ENCODE peak calls at places on chromosomes 12 and 14, in seven cellular contexts. A, Z, N, F, G, C and W are unnamed samples.

GRCh38 chr14:69289811-69290520 is 30.0 kb downstream of the GALNT16 start:
- DNase-seq in A (no peak), C (no peak), N (no peak), F (no peak), G (no peak), Z (no peak), W (no peak)

GRCh38 chr12:41943671-41944070 is 201.0 kb downstream of the GXYLT1 start:
- DNase-seq in C (peak), Z (no peak), A (no peak), F (no peak), G (no peak), N (no peak), W (no peak)

GRCh38 chr14:36502558-36503508 is 17.2 kb downstream of the NKX2-1 start:
- DNase-seq in N (no peak), Z (no peak), A (no peak), F (no peak), G (no peak), C (no peak), W (no peak)

GRCh38 chr12:131537267-131537920 is 173.5 kb upstream of the SFSWAP start:
- DNase-seq in C (no peak), G (no peak), Z (no peak), F (no peak), A (no peak), N (no peak), W (no peak)

GRCh38 chr12:46438256-46438655 is 65.7 kb upstream of the SLC38A2 start:
- DNase-seq in F (no peak), Z (no peak), N (peak), C (no peak), G (no peak), A (no peak), W (no peak)

GRCh38 chr12:28938581-28939301 is 210.3 kb upstream of the FAR2 start:
- DNase-seq in F (no peak), G (no peak), N (no peak), A (no peak), C (no peak), Z (no peak), W (no peak)

GRCh38 chr14:50003213-50004021 is 110.5 kb downstream of the ARF6 start:
- DNase-seq in G (peak), F (peak), C (peak), A (peak), Z (peak), N (peak), W (peak)

GRCh38 chr12:75661927-75662326 is 150.5 kb upstream of the KRR1 start:
- DNase-seq in C (no peak), G (no peak), A (no peak), F (no peak), N (peak), Z (no peak), W (no peak)

GRCh38 chr12:70758494-70758845 is 121.2 kb upstream of the PTPRB start:
- DNase-seq in F (no peak), G (no peak), C (no peak), N (no peak), Z (no peak), A (no peak), W (no peak)

GRCh38 chr12:15011162-15011561 is 38.3 kb downstream of the PDE6H start:
- DNase-seq in F (no peak), A (no peak), N (no peak), G (no peak), Z (no peak), C (no peak), W (peak)

GRCh38 chr12:71333418-71333817 is 106.2 kb upstream of the LGR5 start:
- DNase-seq in A (no peak), F (no peak), Z (no peak), G (no peak), C (no peak), N (no peak), W (peak)

GRCh38 chr14:80211143-80212024 is at the start of gene DIO2:
- DNase-seq in F (no peak), A (no peak), N (peak), Z (no peak), G (peak), C (peak), W (no peak)

GRCh38 chr14:59464651-59465569 is at the start of gene GPR135:
- DNase-seq in N (peak), G (peak), A (peak), F (no peak), C (peak), Z (no peak), W (peak)

GRCh38 chr14:32703246-32703645 is 235.4 kb upstream of the NPAS3 start:
- DNase-seq in F (no peak), Z (no peak), N (no peak), G (peak), C (no peak), A (no peak), W (no peak)

GRCh38 chr14:103056322-103057027 is 874 bp downstream of the CDC42BPB start:
- DNase-seq in Z (no peak), A (peak), C (peak), N (peak), F (no peak), G (peak), W (no peak)

GRCh38 chr14:103058209-103059055 is 1.1 kb upstream of the CDC42BPB start:
- DNase-seq in F (no peak), C (no peak), Z (no peak), G (peak), A (peak), N (peak), W (no peak)

GRCh38 chr14:103057028-103057371 is 349 bp downstream of the CDC42BPB start:
- DNase-seq in Z (no peak), G (no peak), N (no peak), C (peak), F (no peak), A (peak), W (no peak)

GRCh38 chr14:103055693-103056092 is 1.7 kb downstream of the CDC42BPB start:
- DNase-seq in A (no peak), G (peak), F (no peak), Z (no peak), N (peak), C (no peak), W (no peak)

GRCh38 chr14:103057372-103058208 is at the start of gene CDC42BPB:
- DNase-seq in G (peak), C (peak), A (peak), F (peak), N (peak), Z (no peak), W (peak)
- TF ChIP-seq POLR2A in G (no peak), C (no peak), A (no peak), F (no peak), N (no peak), Z (no peak), W (no peak)

DNA sequence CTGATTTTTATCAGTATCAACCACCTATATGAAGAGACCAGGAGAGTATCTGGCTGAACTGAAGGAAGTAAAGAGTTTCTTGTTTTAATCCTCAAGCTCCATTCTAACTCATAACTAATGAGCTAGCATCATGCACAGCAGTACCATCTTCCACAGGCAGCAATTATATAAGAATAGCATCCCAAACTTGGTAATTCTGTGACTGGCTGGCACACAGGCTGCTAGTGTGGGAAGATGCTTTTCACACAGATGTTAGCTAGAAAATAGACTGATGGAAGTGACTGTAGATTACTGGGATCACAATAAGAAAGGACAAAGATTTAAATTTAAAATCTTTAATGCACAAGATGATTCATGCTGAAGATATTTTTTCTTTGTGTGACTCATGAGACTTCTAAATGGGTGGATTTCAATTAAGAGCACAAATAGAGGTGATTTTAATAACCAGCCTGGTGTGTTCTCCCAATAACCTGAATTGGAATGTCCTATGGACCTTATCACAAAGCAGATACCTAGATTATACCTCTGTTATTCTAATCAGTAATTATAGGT is 417.7 kb upstream of the ATXN7L3B start:
- DNase-seq in F (no peak), N (no peak), C (no peak), G (no peak), Z (no peak), A (no peak), W (no peak)
- TF ChIP-seq POLR2A in F (no peak), N (no peak), C (no peak), G (no peak), Z (no peak), A (no peak), W (no peak)

DNA sequence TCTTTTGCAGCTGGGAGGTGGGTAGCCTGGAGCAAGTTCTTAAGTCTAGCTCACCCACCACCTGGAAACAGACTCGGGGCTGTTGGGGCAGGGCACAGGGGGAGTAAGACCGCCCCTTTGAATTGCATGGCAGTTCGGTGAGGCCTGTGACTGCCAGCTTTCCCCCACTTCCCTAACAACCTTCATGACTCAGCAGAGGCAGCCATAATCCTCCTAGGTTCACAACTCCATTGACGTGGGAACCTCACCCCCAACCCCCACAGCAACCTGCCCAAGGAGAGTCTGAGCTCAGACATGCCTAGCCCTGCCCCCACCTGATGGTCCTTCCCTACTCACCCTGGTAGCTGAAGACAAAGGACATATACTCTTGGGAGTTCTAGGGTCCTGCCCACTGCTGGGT is 87.4 kb downstream of the NELL2 start:
- DNase-seq in F (no peak), A (no peak), G (no peak), N (no peak), Z (no peak), C (no peak), W (no peak)
- TF ChIP-seq POLR2A in F (no peak), A (no peak), G (no peak), N (no peak), Z (no peak), C (no peak), W (no peak)

GRCh38 chr14:23323838-23324454 is 2.7 kb downstream of the PABPN1 start:
- DNase-seq in N (no peak), Z (no peak), F (no peak), G (no peak), A (no peak), C (no peak), W (no peak)

GRCh38 chr14:23327947-23328744 is 6.9 kb downstream of the PABPN1 start:
- DNase-seq in A (peak), C (peak), Z (no peak), F (peak), N (peak), G (peak), W (peak)

GRCh38 chr14:23324455-23324846 is 3.2 kb downstream of the PABPN1 start:
- DNase-seq in F (no peak), Z (no peak), G (peak), A (no peak), C (no peak), N (no peak), W (no peak)

GRCh38 chr14:23324993-23325392 is 3.7 kb downstream of the PABPN1 start:
- DNase-seq in Z (no peak), N (no peak), G (no peak), F (no peak), C (no peak), A (no peak), W (no peak)

GRCh38 chr14:23326491-23327332 is 5.5 kb downstream of the PABPN1 start:
- DNase-seq in A (no peak), C (no peak), G (no peak), N (no peak), F (no peak), Z (no peak), W (no peak)
- TF ChIP-seq POLR2A in A (no peak), C (no peak), G (no peak), N (peak), F (no peak), Z (no peak), W (no peak)

GRCh38 chr12:120709976-120710804 is at the start of gene UNC119B:
- DNase-seq in F (no peak), A (peak), N (peak), Z (no peak), G (peak), C (peak), W (peak)
- TF ChIP-seq POLR2A in F (no peak), A (no peak), N (peak), Z (no peak), G (no peak), C (peak), W (peak)

GRCh38 chr12:12974211-12974610 is 22.2 kb upstream of the GPRC5D start:
- DNase-seq in Z (no peak), G (no peak), N (no peak), A (no peak), F (no peak), C (no peak), W (no peak)

GRCh38 chr12:12977231-12977630 is 22.8 kb downstream of the HEBP1 start:
- DNase-seq in C (no peak), F (no peak), N (no peak), A (no peak), G (no peak), Z (no peak), W (no peak)

GRCh38 chr12:12975322-12976077 is 23.5 kb upstream of the GPRC5D start:
- DNase-seq in N (peak), C (peak), G (no peak), A (no peak), F (peak), Z (no peak), W (no peak)

GRCh38 chr12:12979151-12979550 is 20.9 kb downstream of the HEBP1 start:
- DNase-seq in F (no peak), A (no peak), G (no peak), N (peak), C (no peak), Z (no peak), W (no peak)

DNA sequence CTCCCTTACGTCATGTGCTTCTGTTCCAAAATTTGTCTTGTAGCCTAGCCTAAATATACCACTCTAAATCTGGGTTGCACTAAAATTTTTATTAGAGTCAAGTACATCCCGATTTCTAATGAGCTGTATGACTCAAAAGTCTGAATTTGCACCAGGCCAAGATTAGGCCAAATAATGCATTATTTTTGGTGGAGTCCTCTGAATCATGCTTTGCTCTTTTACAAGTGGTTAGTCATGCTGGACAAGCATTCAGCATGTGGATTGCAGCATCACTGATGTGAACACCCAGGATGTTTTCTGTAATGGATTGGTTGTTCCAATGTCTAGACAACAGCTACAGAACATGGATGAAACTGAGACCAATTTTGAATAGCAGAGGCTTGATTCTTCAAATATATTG is 23.7 kb downstream of the HEBP1 start:
- DNase-seq in C (no peak), N (peak), A (peak), G (no peak), F (no peak), Z (no peak), W (no peak)
- TF ChIP-seq POLR2A in C (no peak), N (no peak), A (no peak), G (no peak), F (no peak), Z (no peak), W (no peak)

DNA sequence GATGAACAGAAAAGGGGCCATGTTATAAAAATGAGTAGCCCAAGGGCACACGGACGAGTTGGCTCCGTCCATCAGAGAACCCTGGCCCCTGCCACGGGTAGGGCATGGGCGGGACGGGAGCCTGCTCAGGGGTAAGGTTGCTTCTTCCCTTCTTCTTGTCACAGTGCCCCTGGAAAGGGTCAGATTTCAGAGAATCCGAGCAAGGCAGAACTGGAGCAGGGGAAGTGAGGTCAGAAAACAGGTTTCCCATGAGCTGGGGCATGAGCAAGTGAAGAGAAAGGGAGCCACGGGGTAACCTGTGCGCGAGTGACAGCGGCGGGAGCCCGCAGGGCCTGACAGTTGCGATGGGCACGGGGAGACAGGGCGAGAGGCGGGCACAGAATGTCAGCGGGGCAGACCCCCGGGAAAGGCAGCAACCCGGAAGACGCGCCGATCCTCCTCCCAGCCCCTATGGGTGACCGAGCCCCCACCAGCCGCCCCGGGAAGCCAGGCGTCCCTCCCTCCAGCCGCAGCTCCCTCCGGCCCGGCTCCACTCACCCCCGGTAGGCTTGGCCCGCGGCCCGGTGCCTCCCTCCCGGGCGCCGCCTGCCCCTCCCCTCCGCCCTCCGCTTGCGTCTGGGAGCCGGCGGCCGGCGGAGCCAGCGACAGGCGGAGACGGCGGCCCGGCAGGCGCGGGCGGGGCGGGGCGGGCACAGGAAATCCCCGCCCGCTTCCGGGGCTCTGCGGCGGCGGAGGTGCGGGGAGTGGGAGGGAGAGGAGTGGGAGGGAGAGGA is at the start of gene ZNF641:
- DNase-seq in G (peak), A (peak), C (peak), Z (no peak), F (no peak), N (peak), W (peak)
- TF ChIP-seq POLR2A in G (no peak), A (no peak), C (peak), Z (peak), F (peak), N (no peak), W (peak)

DNA sequence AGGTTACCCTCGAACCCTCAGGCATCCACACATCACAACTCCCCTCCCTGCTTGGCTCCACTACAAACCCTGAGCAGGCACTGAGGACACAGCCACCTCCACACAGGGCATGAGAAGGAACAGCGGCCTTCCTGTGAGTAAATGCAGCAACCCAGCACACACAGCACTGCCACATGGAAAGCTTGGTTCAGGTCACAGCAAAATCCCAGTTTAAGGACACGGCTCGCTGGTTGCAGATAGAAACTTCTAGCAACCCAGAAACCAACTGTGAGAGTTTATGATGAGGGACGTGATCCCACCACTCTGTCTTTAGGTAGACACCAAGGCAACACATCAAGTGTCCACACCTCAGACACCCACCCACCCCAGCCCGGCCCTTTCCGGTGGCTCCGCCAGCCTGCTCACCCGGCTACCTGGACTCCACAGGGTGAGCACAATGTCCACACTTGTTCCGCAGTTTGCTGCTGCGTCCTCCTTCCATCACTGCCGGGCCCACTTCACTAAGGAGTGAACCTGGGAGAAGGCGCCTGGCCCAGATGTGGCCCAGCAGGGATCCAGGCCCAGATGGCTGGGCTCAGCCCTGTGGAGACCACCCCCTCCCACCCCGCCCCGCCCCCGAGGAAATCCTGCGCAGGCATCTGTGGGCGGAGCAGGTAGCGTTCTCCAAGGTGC is 13.2 kb downstream of the CDCA4 start:
- DNase-seq in C (no peak), F (no peak), Z (no peak), G (no peak), A (no peak), N (no peak), W (no peak)
- TF ChIP-seq POLR2A in C (no peak), F (no peak), Z (no peak), G (no peak), A (no peak), N (no peak), W (no peak)

DNA sequence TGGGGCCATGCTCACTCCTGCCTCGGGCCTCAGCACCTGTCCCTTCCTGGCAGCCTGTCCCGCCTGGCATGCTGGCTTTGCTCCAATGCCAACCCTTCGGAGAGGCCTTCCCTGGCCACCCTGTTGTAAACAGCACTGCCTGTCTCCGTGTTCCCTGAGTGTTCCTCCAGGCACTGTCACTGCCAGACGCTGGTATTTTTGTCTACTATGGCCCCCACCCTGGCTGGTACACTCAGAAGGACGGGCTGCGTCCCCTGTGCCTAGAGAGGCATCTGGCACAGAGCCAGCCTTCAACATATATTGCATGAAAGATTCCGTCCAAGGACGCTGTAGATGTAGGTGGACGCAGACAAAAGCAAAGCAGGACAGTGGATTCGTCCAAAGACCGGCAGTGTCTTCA is 2.7 kb upstream of the ASPG start:
- DNase-seq in Z (no peak), A (no peak), C (peak), G (no peak), N (no peak), F (no peak), W (no peak)
- TF ChIP-seq POLR2A in Z (no peak), A (peak), C (no peak), G (no peak), N (no peak), F (no peak), W (no peak)

GRCh38 chr12:81167694-81168093 is 89.8 kb downstream of the ACSS3 start:
- DNase-seq in N (peak), A (no peak), G (no peak), Z (no peak), F (no peak), C (no peak), W (no peak)
- TF ChIP-seq POLR2A in N (no peak), A (no peak), G (no peak), Z (no peak), F (no peak), C (no peak), W (no peak)